ENCODE peak calls at places on chromosomes 12 and 14, in five cellular contexts. Q is activated CD8-positive, alpha-beta T cell treated with anti-CD3 and anti-CD28 coated beads, Interleukin-2, amount 10 ng/mL, durations not matched to agents 7 days and 5 days; O is substantia nigra; Y is sciatic nerve; N is iPS-NIHi11. G is an unnamed sample.

GRCh38 chr12:117227000-117227653 is 36.9 kb upstream of the FBXO21 start:
- DNase-seq in O (no peak), N (peak), Q (no peak), Y (no peak), G (no peak)

GRCh38 chr14:92121207-92121669 is 268 bp downstream of the NDUFB1 start:
- DNase-seq in N (peak), Q (peak), Y (peak), O (no peak), G (peak)

GRCh38 chr12:49962861-49963765 is 1.4 kb downstream of the AQP5 start:
- DNase-seq in O (no peak), Y (peak), Q (no peak), N (peak), G (peak)

GRCh38 chr12:15540469-15540872 is 218.2 kb downstream of the PTPRO start:
- DNase-seq in Y (no peak), O (no peak), N (no peak), Q (no peak), G (no peak)

GRCh38 chr12:47707905-47708543 is 2.2 kb upstream of the RPAP3 start:
- DNase-seq in Q (no peak), N (no peak), O (no peak), Y (no peak), G (no peak)

GRCh38 chr14:76644875-76645518 is 116.3 kb upstream of the VASH1 start:
- DNase-seq in N (peak), Y (no peak), Q (no peak), O (no peak), G (no peak)

GRCh38 chr14:99602054-99602787 is 1.8 kb downstream of the CCDC85C start:
- DNase-seq in Y (no peak), N (no peak), Q (peak), O (no peak), G (no peak)

GRCh38 chr12:121537814-121538698 is 42.8 kb downstream of the KDM2B start:
- DNase-seq in N (peak), Q (peak), O (no peak), Y (no peak), G (no peak)

GRCh38 chr12:96361074-96361473 is 39.2 kb downstream of the CDK17 start:
- DNase-seq in Y (no peak), Q (no peak), N (no peak), O (no peak), G (no peak)

G was measured in right cardiac atrium.